ENCODE peak calls at places on chromosomes 13 and 19, in eight cellular contexts. V, D, R, B, F, K, J and A are unnamed samples.

GRCh38 chr13:48486836-48487235 is 46.0 kb downstream of the RCBTB2 start:
- DNase-seq in V (no peak), D (no peak), R (no peak), B (no peak), F (no peak), K (no peak), J (no peak), A (no peak)

GRCh38 chr13:60229708-60230272 is 66.1 kb upstream of the DIAPH3 start:
- DNase-seq in V (no peak), D (peak), R (no peak), B (no peak), F (no peak), K (no peak), J (no peak), A (no peak)

GRCh38 chr13:20360041-20360491 is 127.9 kb upstream of the GJB6 start:
- DNase-seq in V (no peak), D (peak), R (no peak), B (no peak), F (no peak), K (no peak), J (no peak), A (no peak)

GRCh38 chr19:16325671-16326400 is 1.2 kb downstream of the KLF2 start:
- DNase-seq in V (no peak), D (peak), R (peak), B (no peak), F (peak), K (no peak), J (peak), A (no peak)

GRCh38 chr13:34578471-34578870 is 363.6 kb upstream of the NBEA start:
- DNase-seq in V (no peak), D (no peak), R (no peak), B (no peak), F (no peak), K (no peak), J (no peak), A (no peak)

GRCh38 chr19:36136975-36137686 is 2.7 kb upstream of the CAPNS1 start:
- DNase-seq in V (no peak), D (peak), R (peak), B (no peak), F (no peak), K (peak), J (no peak), A (no peak)

GRCh38 chr19:44777715-44778347 is at the start of gene CBLC:
- DNase-seq in V (no peak), D (no peak), R (no peak), B (no peak), F (peak), K (no peak), J (peak), A (peak)

GRCh38 chr13:113005076-113005865 is 36.3 kb downstream of the MCF2L start:
- DNase-seq in V (no peak), D (no peak), R (no peak), B (no peak), F (no peak), K (no peak), J (no peak), A (no peak)

GRCh38 chr19:30029721-30030510 is 87.9 kb downstream of the URI1 start:
- DNase-seq in V (peak), D (peak), R (no peak), B (no peak), F (no peak), K (no peak), J (no peak), A (no peak)

GRCh38 chr13:41496420-41497234 is 39.3 kb downstream of the RGCC start:
- DNase-seq in V (no peak), D (no peak), R (no peak), B (no peak), F (no peak), K (no peak), J (no peak), A (no peak)

GRCh38 chr19:8306235-8307054 is 1.7 kb downstream of the CD320 start:
- DNase-seq in V (no peak), D (no peak), R (peak), B (peak), F (no peak), K (no peak), J (peak), A (peak)

GRCh38 chr13:101473458-101473857 is 21.0 kb downstream of the ITGBL1 start:
- DNase-seq in V (no peak), D (peak), R (peak), B (no peak), F (no peak), K (no peak), J (no peak), A (no peak)

GRCh38 chr19:16470911-16471811 is 609 bp downstream of the EPS15L1 start:
- DNase-seq in V (no peak), D (peak), R (no peak), B (peak), F (no peak), K (no peak), J (no peak), A (peak)

GRCh38 chr19:13843104-13843921 is 33.6 kb upstream of the NANOS3 start:
- DNase-seq in V (no peak), D (peak), R (peak), B (no peak), F (peak), K (no peak), J (no peak), A (no peak)

GRCh38 chr13:23883255-23883654 is 5.9 kb downstream of the MIPEP start:
- DNase-seq in V (no peak), D (no peak), R (no peak), B (no peak), F (no peak), K (no peak), J (no peak), A (no peak)

GRCh38 chr19:19775891-19776205 is 42.9 kb upstream of the ZNF14 start:
- DNase-seq in V (no peak), D (no peak), R (no peak), B (no peak), F (no peak), K (no peak), J (no peak), A (no peak)

GRCh38 chr19:38316477-38317067 is 825 bp upstream of the YIF1B start:
- DNase-seq in V (no peak), D (no peak), R (no peak), B (no peak), F (no peak), K (no peak), J (no peak), A (no peak)

GRCh38 chr19:30374791-30375650 is 2.8 kb downstream of the ZNF536 start:
- DNase-seq in V (no peak), D (no peak), R (no peak), B (peak), F (peak), K (no peak), J (no peak), A (no peak)

GRCh38 chr13:113744197-113745000 is 14.6 kb upstream of the TMEM255B start:
- DNase-seq in V (no peak), D (no peak), R (no peak), B (no peak), F (no peak), K (no peak), J (no peak), A (no peak)

GRCh38 chr19:45528744-45529453 is 21.6 kb downstream of the VASP start:
- DNase-seq in V (no peak), D (no peak), R (no peak), B (no peak), F (peak), K (no peak), J (peak), A (no peak)

GRCh38 chr13:100523437-100523836 is 65.2 kb downstream of the GGACT start:
- DNase-seq in V (no peak), D (no peak), R (no peak), B (no peak), F (no peak), K (no peak), J (no peak), A (no peak)

GRCh38 chr19:38280030-38280921 is 15.9 kb downstream of the SPINT2 start:
- DNase-seq in V (no peak), D (no peak), R (no peak), B (no peak), F (no peak), K (no peak), J (no peak), A (no peak)

GRCh38 chr13:27917121-27917947 is 2.5 kb upstream of the PDX1 start:
- DNase-seq in V (no peak), D (no peak), R (no peak), B (no peak), F (peak), K (no peak), J (peak), A (no peak)

GRCh38 chr13:49444517-49445395 is 682 bp downstream of the SETDB2 start:
- DNase-seq in V (no peak), D (peak), R (no peak), B (no peak), F (no peak), K (no peak), J (no peak), A (no peak)

GRCh38 chr13:105979131-105979530 is 556.3 kb downstream of the EFNB2 start:
- DNase-seq in V (no peak), D (no peak), R (no peak), B (no peak), F (no peak), K (no peak), J (no peak), A (no peak)

GRCh38 chr13:68304287-68304893 is 1074.3 kb upstream of the PCDH9 start:
- DNase-seq in V (no peak), D (no peak), R (no peak), B (no peak), F (no peak), K (no peak), J (no peak), A (no peak)

GRCh38 chr19:27745978-27746542 is 1466.9 kb downstream of the UQCRFS1 start:
- DNase-seq in V (no peak), D (no peak), R (no peak), B (no peak), F (peak), K (no peak), J (no peak), A (peak)

GRCh38 chr13:102675115-102675514 is 19.7 kb downstream of the METTL21C start:
- DNase-seq in V (no peak), D (no peak), R (no peak), B (no peak), F (no peak), K (no peak), J (no peak), A (no peak)

GRCh38 chr13:112761701-112762689 is 72.2 kb downstream of the ATP11A start:
- DNase-seq in V (no peak), D (peak), R (no peak), B (no peak), F (no peak), K (no peak), J (no peak), A (no peak)

DNA sequence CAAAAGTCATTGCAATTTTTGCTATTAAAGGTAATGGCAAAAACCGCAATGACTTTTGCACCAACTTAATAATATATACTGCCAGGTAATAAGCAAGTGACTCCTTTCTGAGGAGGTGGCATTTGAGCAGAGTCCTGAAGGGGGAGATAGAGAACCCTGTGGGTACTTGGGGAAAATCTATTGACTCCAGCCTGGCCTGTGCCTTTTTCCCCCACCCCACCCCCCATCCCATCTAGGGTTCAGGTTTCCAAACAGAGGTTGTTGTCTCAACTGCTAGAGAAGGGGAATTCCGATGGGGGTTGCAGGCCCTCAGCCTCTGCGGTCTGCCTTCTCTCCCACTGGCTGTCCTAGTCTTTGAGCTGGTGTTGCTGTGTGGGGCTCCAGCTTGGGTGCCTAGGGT is 11.5 kb downstream of the S1PR2 start:
- DNase-seq in V (no peak), D (peak), R (no peak), B (no peak), F (peak), K (no peak), J (no peak), A (no peak)
- TF ChIP-seq CTCF in V (peak), D (peak), R (no peak), B (peak), F (peak), K (no peak), J (peak), A (peak)

DNA sequence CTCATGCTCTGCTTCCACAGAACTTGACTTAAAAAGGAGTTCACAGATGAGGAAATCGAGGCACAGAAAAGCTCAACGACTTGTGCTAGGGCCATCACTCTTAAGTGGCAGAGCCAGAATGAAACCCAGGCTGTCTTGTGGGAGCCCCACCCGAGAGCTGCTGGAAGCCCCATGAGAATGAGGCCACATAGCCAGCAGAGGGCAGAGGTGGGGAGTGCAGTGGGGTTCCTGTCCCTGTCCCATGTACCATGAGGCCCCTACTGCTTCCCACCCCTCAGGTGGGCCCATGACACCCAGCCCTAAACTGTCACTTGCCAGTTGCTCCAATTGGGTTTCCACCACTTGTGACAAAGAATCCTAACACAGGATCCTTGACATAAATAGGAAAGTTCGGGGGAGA is 175.9 kb downstream of the IRS2 start:
- DNase-seq in V (no peak), D (no peak), R (no peak), B (no peak), F (peak), K (no peak), J (no peak), A (no peak)
- TF ChIP-seq CTCF in V (peak), D (peak), R (no peak), B (peak), F (peak), K (no peak), J (peak), A (peak)

GRCh38 chr19:771332-771785 is 20.4 kb downstream of the MISP start:
- DNase-seq in V (no peak), D (peak), R (no peak), B (peak), F (peak), K (no peak), J (no peak), A (no peak)
- TF ChIP-seq CTCF in V (peak), D (peak), R (no peak), B (peak), F (peak), K (no peak), J (peak), A (peak)

GRCh38 chr19:41886761-41887710 is 4.1 kb downstream of the ARHGEF1 start:
- DNase-seq in V (no peak), D (no peak), R (no peak), B (no peak), F (no peak), K (no peak), J (no peak), A (no peak)

GRCh38 chr19:41883463-41883820 is 458 bp downstream of the ARHGEF1 start:
- DNase-seq in V (no peak), D (no peak), R (no peak), B (no peak), F (no peak), K (no peak), J (no peak), A (no peak)

GRCh38 chr19:41882568-41883462 is at the start of gene ARHGEF1:
- DNase-seq in V (no peak), D (no peak), R (peak), B (no peak), F (no peak), K (no peak), J (no peak), A (no peak)

GRCh38 chr19:41880329-41880708 is 2.7 kb upstream of the ARHGEF1 start:
- DNase-seq in V (no peak), D (no peak), R (no peak), B (no peak), F (no peak), K (no peak), J (no peak), A (no peak)

GRCh38 chr19:41883821-41884733 is 1.1 kb downstream of the ARHGEF1 start:
- DNase-seq in V (peak), D (peak), R (peak), B (peak), F (peak), K (peak), J (peak), A (peak)
- TF ChIP-seq CTCF in V (no peak), D (peak), R (no peak), B (no peak), F (no peak), K (no peak), J (no peak), A (peak)

GRCh38 chr19:6048348-6048747 is 62.0 kb downstream of the RFX2 start:
- DNase-seq in V (no peak), D (no peak), R (peak), B (no peak), F (no peak), K (no peak), J (no peak), A (peak)

GRCh38 chr19:6045108-6045507 is 65.2 kb downstream of the RFX2 start:
- DNase-seq in V (no peak), D (no peak), R (peak), B (no peak), F (no peak), K (no peak), J (no peak), A (peak)

GRCh38 chr19:6047256-6047655 is 63.0 kb downstream of the RFX2 start:
- DNase-seq in V (no peak), D (no peak), R (peak), B (no peak), F (no peak), K (no peak), J (no peak), A (peak)

GRCh38 chr19:6048808-6049405 is 61.4 kb downstream of the RFX2 start:
- DNase-seq in V (no peak), D (peak), R (peak), B (peak), F (peak), K (no peak), J (peak), A (peak)

GRCh38 chr19:6047741-6048231 is 62.5 kb downstream of the RFX2 start:
- DNase-seq in V (no peak), D (peak), R (peak), B (peak), F (peak), K (no peak), J (peak), A (peak)
- TF ChIP-seq CTCF in V (peak), D (peak), R (peak), B (peak), F (peak), K (peak), J (peak), A (peak)

GRCh38 chr13:98879127-98879520 is 98.7 kb downstream of the DOCK9 start:
- DNase-seq in V (no peak), D (no peak), R (no peak), B (no peak), F (no peak), K (no peak), J (no peak), A (no peak)
- TF ChIP-seq CTCF in V (no peak), D (no peak), R (no peak), B (peak), F (peak), K (no peak), J (no peak), A (no peak)

DNA sequence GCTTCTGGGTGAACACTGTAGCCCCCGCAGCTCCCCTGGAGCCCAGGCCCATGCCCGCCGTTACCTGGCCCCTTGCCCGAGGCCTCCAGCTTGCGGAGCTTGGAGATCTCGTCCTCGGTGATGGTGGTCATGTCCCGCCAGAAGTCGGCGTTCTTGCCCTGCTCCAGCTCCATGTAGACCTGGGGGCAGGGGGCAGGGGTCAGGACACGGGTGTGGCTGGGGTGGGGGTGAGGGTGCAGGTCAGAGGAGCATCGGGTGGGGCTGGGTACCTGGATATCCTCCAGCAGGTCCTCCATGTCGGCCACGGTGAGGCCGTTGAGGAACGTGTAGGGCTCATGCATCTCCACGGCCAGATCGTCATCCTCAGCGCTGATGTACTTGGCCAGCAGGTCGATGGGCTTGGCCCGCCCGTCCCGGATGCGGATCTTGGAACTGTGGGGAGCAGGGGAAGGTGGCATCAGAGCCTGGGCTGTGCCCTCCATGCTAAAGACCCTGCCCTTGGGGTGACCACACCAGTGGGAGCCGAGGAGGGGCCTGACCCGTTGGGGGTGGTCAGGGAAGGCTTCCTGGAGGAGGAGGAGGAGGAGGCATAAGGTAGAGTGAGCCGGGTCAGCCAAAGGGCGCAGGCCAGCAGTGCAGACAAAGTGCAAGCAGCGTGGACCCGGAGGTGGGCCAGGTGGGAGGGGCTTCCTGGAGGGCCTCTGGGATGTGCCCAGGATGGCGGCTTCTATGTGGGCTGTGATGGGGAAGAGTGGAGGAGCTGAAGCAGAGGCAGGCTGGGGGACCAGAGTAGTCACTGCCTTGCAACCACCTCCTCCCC is 7.6 kb downstream of the CACTIN start:
- DNase-seq in V (no peak), D (no peak), R (no peak), B (no peak), F (no peak), K (no peak), J (no peak), A (no peak)
- TF ChIP-seq CTCF in V (no peak), D (no peak), R (no peak), B (no peak), F (no peak), K (no peak), J (no peak), A (no peak)

DNA sequence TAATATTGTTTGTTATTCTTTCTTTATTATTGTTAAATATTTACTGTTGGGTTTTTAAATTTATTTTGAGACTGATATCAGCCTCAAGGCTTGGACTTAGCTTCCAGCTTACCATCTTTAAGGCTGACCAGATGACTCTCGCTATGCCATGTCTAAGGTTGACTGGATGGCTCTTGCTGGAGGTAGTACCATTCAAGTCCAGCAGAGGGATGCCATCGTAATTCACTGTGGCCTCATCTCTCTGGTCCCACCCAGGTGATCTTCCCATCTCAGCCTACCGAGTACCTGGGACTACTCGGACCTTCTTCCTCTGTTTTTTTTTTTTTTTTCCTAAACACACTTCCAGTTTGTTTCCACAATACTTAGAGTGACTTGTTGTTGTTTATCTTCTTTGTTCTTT is 41.7 kb upstream of the ZNF91 start:
- DNase-seq in V (no peak), D (no peak), R (no peak), B (no peak), F (peak), K (no peak), J (no peak), A (no peak)
- TF ChIP-seq CTCF in V (no peak), D (peak), R (no peak), B (peak), F (no peak), K (no peak), J (no peak), A (peak)